ENCODE peak calls at places on chromosomes 6 and 20, in four cellular contexts. L is stimulated activated CD8-positive, alpha-beta memory T cell treated with anti-CD3 and anti-CD28 coated beads, Interleukin-7, amount 100 ng/mL, for 24 hours; R is activated T-helper 1 cell treated with anti-CD3 and anti-CD28 coated beads, Interleukin-12 subunit alpha, Interleukin-12 subunit beta, Interleukin-2, Interleukin-4 antibody, amounts not matched to agents 30 ng/mL and 10 ng/mL and 1 ng/mL, durations not matched to agents 14 hours and 24 hours and 36 hours; Q is stimulated activated CD4-positive, alpha-beta T cell treated with anti-CD3 and anti-CD28 coated beads, Interleukin-2, amount 100 ng/mL, for 4 hours. M is an unnamed sample.

GRCh38 chr6:165883851-165884640 is 221.0 kb upstream of the PDE10A start:
- DNase-seq in Q (no peak), L (no peak), R (no peak), M (no peak)

GRCh38 chr20:542777-543368 is 717 bp downstream of the CSNK2A1 start:
- DNase-seq in L (no peak), Q (no peak), R (no peak), M (no peak)

GRCh38 chr6:51459958-51460357 is 627.5 kb downstream of the PKHD1 start:
- DNase-seq in R (no peak), L (no peak), Q (no peak), M (no peak)

GRCh38 chr6:24827162-24827561 is 28.4 kb upstream of the ARMH2 start:
- DNase-seq in L (no peak), R (no peak), Q (no peak), M (peak; percentile 29)

GRCh38 chr6:143700684-143701342 is 23.0 kb downstream of the PHACTR2 start:
- DNase-seq in Q (no peak), L (no peak), R (no peak), M (no peak)

GRCh38 chr6:32566957-32567356 is 22.7 kb downstream of the HLA-DRB1 start:
- DNase-seq in L (no peak), R (no peak), Q (no peak), M (no peak)

GRCh38 chr6:4732691-4733315 is 43.4 kb upstream of the CDYL start:
- DNase-seq in R (no peak), Q (no peak), L (no peak), M (no peak)

GRCh38 chr20:8602389-8603116 is 466.3 kb upstream of the PLCB4 start:
- DNase-seq in L (no peak), Q (no peak), R (no peak), M (no peak)

GRCh38 chr20:23234311-23235078 is 116.1 kb upstream of the NXT1 start:
- DNase-seq in R (no peak), L (no peak), Q (no peak), M (no peak)

GRCh38 chr6:5099537-5099936 is 14.4 kb downstream of the PPP1R3G start:
- DNase-seq in L (no peak), Q (no peak), R (no peak), M (no peak)

GRCh38 chr6:12011276-12012112 is 618 bp upstream of the HIVEP1 start:
- DNase-seq in L (peak; percentile 91), Q (peak; percentile 93), R (peak; percentile 92), M (peak; percentile 98)

GRCh38 chr6:3284436-3284876 is 25.7 kb downstream of the PSMG4 start:
- DNase-seq in Q (no peak), R (no peak), L (no peak), M (peak; percentile 54)

GRCh38 chr20:37327748-37328147 is 18.2 kb upstream of the SRC start:
- DNase-seq in L (no peak), Q (no peak), R (no peak), M (no peak)

M was measured in prostate gland.